ENCODE peak calls at places on chromosomes 13 and 19, in eight cellular contexts. L, A, W, S, V, E, T and U are unnamed samples. For H3K4me1, the result is how much of the 10 kb centered on the place peaks cover.

GRCh38 chr19:7783991-7784421 is 21.0 kb downstream of the CLEC4M start:
- DNase-seq in W (peak), L (no peak), A (peak), T (peak), E (peak), S (peak), V (no peak), U (peak)

GRCh38 chr13:76339649-76340048 is 546.6 kb downstream of the KCTD12 start:
- DNase-seq in A (no peak), V (no peak), L (no peak), W (no peak), E (no peak), T (no peak), S (no peak), U (no peak)

GRCh38 chr19:40601061-40601973 is at the start of gene LTBP4:
- DNase-seq in V (peak), L (no peak), W (peak), E (no peak), T (no peak), A (peak), S (no peak), U (peak)

GRCh38 chr13:110411316-110412105 is 104.4 kb downstream of the COL4A2 start:
- DNase-seq in E (no peak), W (no peak), T (no peak), A (no peak), L (no peak), V (no peak), S (no peak), U (no peak)

GRCh38 chr19:9467161-9467560 is 31.3 kb downstream of the ZNF560 start:
- DNase-seq in V (no peak), E (no peak), W (no peak), T (no peak), S (no peak), L (no peak), A (no peak), U (no peak)

GRCh38 chr19:46296722-46297431 is at the start of gene HIF3A:
- DNase-seq in W (peak), E (no peak), T (no peak), A (peak), V (peak), L (peak), S (no peak), U (peak)

GRCh38 chr13:113981611-113982295 is 7.9 kb upstream of the C13orf46 start:
- DNase-seq in E (no peak), S (no peak), L (no peak), V (no peak), W (no peak), T (no peak), A (no peak), U (no peak)

GRCh38 chr19:2027361-2027760 is 11.8 kb upstream of the BTBD2 start:
- DNase-seq in S (no peak), A (no peak), L (no peak), T (peak), V (no peak), E (no peak), W (peak), U (peak)

GRCh38 chr19:11288349-11288748 is 7.6 kb upstream of the TSPAN16 start:
- DNase-seq in T (peak), S (no peak), E (no peak), V (no peak), A (peak), L (peak), W (peak), U (peak)

GRCh38 chr19:55613930-55614710 is 8.7 kb downstream of the ZNF865 start:
- DNase-seq in S (no peak), V (no peak), W (no peak), A (peak), L (no peak), E (no peak), T (no peak), U (peak)

GRCh38 chr13:40706439-40706838 is 40.0 kb upstream of the FOXO1 start:
- DNase-seq in S (no peak), A (no peak), T (no peak), V (no peak), L (no peak), E (no peak), W (no peak), U (no peak)

GRCh38 chr19:47229674-47230121 is 1.3 kb downstream of the BBC3 start:
- DNase-seq in L (peak), S (no peak), T (peak), V (no peak), A (no peak), E (peak), W (peak), U (peak)

GRCh38 chr13:23384111-23384510 is 49.4 kb downstream of the SACS start:
- DNase-seq in L (no peak), A (no peak), T (peak), E (no peak), V (no peak), S (no peak), W (peak), U (peak)

GRCh38 chr19:50358483-50359431 is 6.7 kb downstream of the NAPSA start:
- DNase-seq in T (peak), E (no peak), A (no peak), V (no peak), W (peak), L (peak), S (no peak), U (peak)

GRCh38 chr19:54448037-54448773 is 794 bp upstream of the LENG8 start:
- DNase-seq in E (peak), L (peak), S (peak), T (peak), W (peak), A (peak), V (peak), U (peak)

GRCh38 chr13:21256351-21256761 is 79.9 kb downstream of the MRPL57 start:
- DNase-seq in S (no peak), E (no peak), T (no peak), W (no peak), A (no peak), L (no peak), V (no peak), U (no peak)

GRCh38 chr19:1837625-1838105 is 10.6 kb downstream of the REXO1 start:
- DNase-seq in T (peak), E (no peak), V (peak), S (peak), A (peak), L (peak), W (peak), U (peak)

GRCh38 chr19:23075031-23075733 is 41.6 kb upstream of the ZNF730 start:
- DNase-seq in V (peak), W (peak), L (peak), E (peak), S (no peak), T (peak), A (peak), U (peak)

GRCh38 chr19:47723573-47723923 is 10.3 kb downstream of the EHD2 start:
- DNase-seq in E (peak), T (peak), A (no peak), L (no peak), S (peak), V (no peak), W (peak), U (no peak)

GRCh38 chr13:50081106-50081898 is 66.1 kb downstream of the KCNRG start:
- DNase-seq in A (peak), T (no peak), E (no peak), L (peak), S (no peak), V (peak), W (peak), U (peak)

GRCh38 chr19:35461050-35461449 is 13.0 kb downstream of the FFAR2 start:
- DNase-seq in V (no peak), T (no peak), S (no peak), A (no peak), L (no peak), E (no peak), W (no peak), U (no peak)

GRCh38 chr19:35294328-35294727 is 2.4 kb downstream of the MAG start:
- DNase-seq in L (no peak), V (no peak), E (no peak), T (no peak), W (peak), S (no peak), A (no peak), U (peak)

GRCh38 chr13:103140001-103140671 is 73.9 kb upstream of the SLC10A2 start:
- DNase-seq in V (peak), E (no peak), S (peak), A (peak), T (peak), W (peak), L (no peak), U (no peak)

GRCh38 chr13:26412961-26413716 is 144.3 kb upstream of the WASF3 start:
- DNase-seq in S (no peak), L (no peak), E (no peak), W (no peak), V (no peak), A (no peak), T (no peak), U (no peak)

GRCh38 chr19:7925171-7925837 is 631 bp downstream of the CTXN1 start:
- DNase-seq in W (peak), T (peak), V (peak), A (peak), E (peak), S (peak), L (peak), U (peak)

GRCh38 chr13:30042891-30043630 is 192.6 kb upstream of the UBL3 start:
- DNase-seq in E (no peak), S (no peak), W (no peak), T (no peak), L (no peak), V (no peak), A (no peak), U (no peak)

GRCh38 chr19:19480688-19481087 is 34.7 kb downstream of the TSSK6 start:
- DNase-seq in E (no peak), T (no peak), L (no peak), A (no peak), S (no peak), W (no peak), V (no peak), U (peak)

GRCh38 chr19:12777217-12778019 is 2.1 kb upstream of the HOOK2 start:
- DNase-seq in T (peak), V (peak), L (peak), W (peak), E (peak), A (peak), S (peak), U (peak)

GRCh38 chr19:16901491-16902175 is 12.8 kb downstream of the F2RL3 start:
- DNase-seq in T (no peak), A (no peak), E (no peak), S (no peak), L (no peak), W (no peak), V (peak), U (peak)

GRCh38 chr19:33812388-33813330 is 16.0 kb downstream of the KCTD15 start:
- DNase-seq in W (no peak), A (no peak), V (no peak), T (no peak), S (no peak), L (no peak), E (no peak), U (peak)
- H3K27ac ChIP-seq in W (no peak), A (no peak), V (no peak), T (no peak), S (no peak), L (no peak), E (no peak), U (no peak)

DNA sequence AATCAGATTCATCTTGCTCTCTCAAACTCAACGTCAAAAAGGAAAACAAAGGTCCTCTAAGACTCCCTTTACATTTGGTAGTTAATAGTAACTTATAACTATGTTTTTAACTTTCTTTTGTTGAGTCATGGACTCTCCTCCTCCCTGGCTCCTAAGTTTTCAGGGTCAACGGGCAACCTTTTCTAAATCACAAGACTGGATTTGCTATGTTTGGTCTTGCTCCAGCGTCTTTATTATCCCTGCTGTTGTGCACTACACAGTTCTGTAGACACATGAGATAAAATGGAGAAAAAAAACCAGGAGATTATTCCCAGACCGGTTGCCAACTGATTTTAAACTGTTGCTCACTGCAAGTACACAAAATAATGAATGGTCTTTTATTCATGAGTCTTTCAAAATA is 1.9 kb upstream of the ITM2B start:
- DNase-seq in L (peak), W (no peak), E (no peak), S (no peak), T (no peak), V (no peak), A (no peak), U (peak)
- H3K4me2 ChIP-seq in L (no peak), W (no peak), E (no peak), S (peak), T (no peak), V (no peak), A (no peak), U (peak)

GRCh38 chr13:108214511-108215383 is 589 bp downstream of the LIG4 start:
- DNase-seq in T (peak), E (no peak), A (peak), V (peak), W (peak), L (no peak), S (no peak), U (no peak)

GRCh38 chr13:108215428-108215827 is at the start of gene LIG4:
- DNase-seq in S (peak), W (peak), A (peak), V (peak), L (peak), T (peak), E (peak), U (peak)

GRCh38 chr13:108220042-108220441 is 1.9 kb downstream of the ABHD13 start:
- DNase-seq in V (no peak), W (no peak), L (no peak), T (peak), E (peak), A (peak), S (peak), U (no peak)

GRCh38 chr13:108213946-108214345 is 1.4 kb downstream of the LIG4 start:
- DNase-seq in L (no peak), T (peak), V (peak), S (no peak), W (peak), A (no peak), E (no peak), U (no peak)

GRCh38 chr13:108218044-108218974 is at the start of gene ABHD13:
- DNase-seq in S (peak), W (peak), E (peak), V (peak), L (peak), T (peak), A (peak), U (peak)
- H3K4me1 ChIP-seq in S (under half), W (under half), E (under half), V (under half), L (under half), T (under half), A (under half), U (under half)

DNA sequence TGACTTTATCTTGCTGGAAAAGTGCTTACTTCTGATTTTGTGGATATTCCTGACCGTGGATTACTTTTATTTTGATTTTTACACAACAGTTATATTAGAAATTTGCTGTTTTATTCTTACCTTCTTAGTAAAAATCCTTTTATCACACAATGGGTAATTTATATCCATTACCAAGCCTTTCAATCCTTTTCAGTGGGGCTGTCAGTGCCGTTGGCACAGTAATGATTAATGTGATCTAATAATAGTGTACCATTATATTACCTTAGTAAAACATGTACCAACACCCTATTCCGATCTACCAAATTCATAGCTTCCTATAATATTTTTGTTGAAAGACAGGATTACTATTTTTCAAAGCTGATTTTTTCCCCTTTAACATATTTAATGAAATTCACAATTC is 87.3 kb upstream of the ZNF536 start:
- DNase-seq in E (no peak), T (no peak), S (no peak), W (no peak), A (no peak), V (no peak), L (no peak), U (no peak)
- H3K27ac ChIP-seq in E (no peak), T (no peak), S (no peak), W (no peak), A (no peak), V (no peak), L (no peak), U (no peak)

DNA sequence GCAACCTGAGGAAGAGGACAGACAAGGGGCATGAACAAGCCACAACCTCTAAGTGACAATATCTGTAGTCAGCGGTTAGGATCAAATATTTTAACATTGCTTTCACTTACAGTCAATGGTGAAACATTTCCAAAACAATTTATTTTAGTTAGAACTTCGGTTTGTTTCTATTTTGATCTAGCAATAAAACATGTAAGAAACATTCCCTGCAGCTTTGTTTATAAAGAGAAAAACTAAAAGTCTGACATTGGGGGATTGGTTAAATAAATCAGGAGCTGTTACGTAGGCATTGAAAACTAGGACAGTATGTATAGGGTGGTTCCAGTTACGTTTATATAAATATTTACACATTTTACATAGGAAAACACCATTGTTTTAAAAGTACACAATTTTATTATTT is 3.4 kb downstream of the URI1 start:
- DNase-seq in L (no peak), T (no peak), V (no peak), A (no peak), W (peak), E (no peak), S (no peak), U (peak)
- H3K4me2 ChIP-seq in L (no peak), T (peak), V (peak), A (peak), W (peak), E (no peak), S (peak), U (peak)

GRCh38 chr13:44759723-44760360 is 183.7 kb upstream of the TSC22D1 start:
- DNase-seq in L (no peak), A (no peak), T (peak), E (peak), S (peak), W (no peak), V (no peak), U (peak)

GRCh38 chr13:44758595-44759221 is 182.6 kb upstream of the TSC22D1 start:
- DNase-seq in T (peak), A (no peak), E (peak), L (peak), V (no peak), W (peak), S (peak), U (peak)

GRCh38 chr13:44759222-44759721 is 183.1 kb upstream of the TSC22D1 start:
- DNase-seq in V (peak), W (peak), E (no peak), A (no peak), S (no peak), T (no peak), L (no peak), U (no peak)

GRCh38 chr13:44762946-44763345 is 186.8 kb upstream of the TSC22D1 start:
- DNase-seq in A (no peak), V (no peak), E (no peak), S (no peak), T (no peak), L (peak), W (no peak), U (no peak)

DNA sequence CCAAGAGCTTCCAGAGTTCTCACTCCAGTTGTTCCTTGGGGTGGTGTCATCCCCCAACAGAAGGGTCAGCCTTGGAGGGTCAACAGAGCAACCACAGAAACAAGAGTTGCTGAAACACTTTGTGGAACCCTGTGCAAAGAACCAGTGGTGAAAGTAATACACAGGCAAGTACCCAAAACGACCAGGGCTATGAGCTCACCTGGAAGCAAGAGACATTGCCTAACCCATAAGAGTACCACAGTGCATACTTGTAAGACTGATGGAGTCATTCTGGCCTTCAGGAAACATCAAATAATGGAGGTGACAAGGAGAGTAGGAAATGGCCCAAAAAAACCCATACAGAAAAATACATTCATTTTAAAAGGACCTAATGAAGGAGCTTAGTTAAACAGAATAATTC is 184.3 kb upstream of the TSC22D1 start:
- DNase-seq in V (no peak), L (no peak), E (no peak), A (no peak), S (no peak), T (no peak), W (no peak), U (peak)
- H3K4me1 ChIP-seq in V (under half), L (half or more), E (half or more), A (under half), S (under half), T (under half), W (under half), U (half or more)

GRCh38 chr19:29320076-29320475 is 107.1 kb upstream of the UQCRFS1 start:
- DNase-seq in V (no peak), L (no peak), A (no peak), T (no peak), S (no peak), W (no peak), E (no peak), U (no peak)
- H3K27ac ChIP-seq in V (no peak), L (no peak), A (no peak), T (no peak), S (no peak), W (no peak), E (no peak), U (no peak)